ENCODE peak calls at places on chromosomes 6 and 20, in eight cellular contexts. H is myocyte; J is PC-9; T is DND-41; U is CD4-positive, alpha-beta memory T cell; G is NCI-H345; V is type B pancreatic cell; K is HEK293T. Z is an unnamed sample.

GRCh38 chr6:129501401-129502051 is 208.5 kb downstream of the ARHGAP18 start:
- DNase-seq in G (no peak), K (peak), J (peak), H (peak), V (peak), U (no peak), T (peak), Z (no peak)

GRCh38 chr6:71043902-71044301 is 87.0 kb upstream of the B3GAT2 start:
- DNase-seq in J (no peak), T (no peak), U (no peak), G (no peak), H (no peak), V (no peak), K (peak), Z (no peak)

GRCh38 chr6:123838612-123839279 is 35.1 kb downstream of the NKAIN2 start:
- DNase-seq in U (no peak), G (peak), T (no peak), K (peak), H (no peak), J (no peak), V (no peak), Z (no peak)

GRCh38 chr6:160691617-160692016 is 10.4 kb upstream of the PLG start:
- DNase-seq in G (no peak), H (no peak), K (no peak), V (no peak), T (no peak), U (no peak), J (no peak), Z (no peak)

GRCh38 chr6:31300797-31301196 is 28.9 kb upstream of the HLA-C start:
- DNase-seq in J (no peak), V (no peak), K (no peak), G (no peak), U (no peak), T (no peak), H (no peak), Z (no peak)

GRCh38 chr20:18032977-18033892 is 24.5 kb downstream of the OVOL2 start:
- DNase-seq in K (no peak), J (no peak), V (no peak), H (no peak), T (no peak), U (no peak), G (no peak), Z (no peak)

GRCh38 chr6:117840541-117840983 is 66.5 kb upstream of the SLC35F1 start:
- DNase-seq in U (no peak), V (no peak), K (peak), J (peak), T (no peak), G (peak), H (peak), Z (no peak)

GRCh38 chr6:16939839-16940238 is 162.0 kb upstream of the STMND1 start:
- DNase-seq in J (no peak), G (no peak), U (no peak), H (peak), K (no peak), V (no peak), T (no peak), Z (no peak)

GRCh38 chr20:32537657-32538525 is 47.2 kb downstream of the NOL4L start:
- DNase-seq in T (peak), V (no peak), H (no peak), J (no peak), G (no peak), U (no peak), K (no peak), Z (no peak)

GRCh38 chr6:5403619-5404018 is 142.3 kb downstream of the FARS2 start:
- DNase-seq in U (no peak), T (no peak), G (no peak), H (no peak), V (no peak), J (no peak), K (no peak), Z (no peak)

GRCh38 chr6:37699138-37699766 is 1.6 kb upstream of the MDGA1 start:
- DNase-seq in J (no peak), G (peak), V (no peak), T (no peak), K (no peak), H (no peak), U (peak), Z (no peak)